ENCODE peak calls at places on chromosomes 7 and 10, in four cellular contexts. One of them, this sample, is unnamed.

GRCh38 chr10:7377614-7378248 is 33.1 kb downstream of the SFMBT2 start:
- DNase-seq in kidney glomerular epithelial cell: no peak
- DNase-seq in posterior cingulate gyrus: no peak
- DNase-seq in CD8-positive, alpha-beta T cell: no peak
- DNase-seq in this sample: no peak

GRCh38 chr10:44070282-44070681 is 314.6 kb downstream of the CXCL12 start:
- DNase-seq in kidney glomerular epithelial cell: no peak
- DNase-seq in posterior cingulate gyrus: peak; percentile 90
- DNase-seq in CD8-positive, alpha-beta T cell: no peak
- DNase-seq in this sample: no peak

GRCh38 chr7:35623381-35623780 is 71.6 kb downstream of the HERPUD2 start:
- DNase-seq in kidney glomerular epithelial cell: no peak
- DNase-seq in posterior cingulate gyrus: no peak
- DNase-seq in CD8-positive, alpha-beta T cell: no peak
- DNase-seq in this sample: no peak

GRCh38 chr10:49230004-49230403 is 41.8 kb upstream of the TMEM273 start:
- DNase-seq in kidney glomerular epithelial cell: no peak
- DNase-seq in posterior cingulate gyrus: no peak
- DNase-seq in CD8-positive, alpha-beta T cell: no peak
- DNase-seq in this sample: no peak

GRCh38 chr7:13742719-13743640 is 246.5 kb downstream of the ETV1 start:
- DNase-seq in kidney glomerular epithelial cell: peak; percentile 20
- DNase-seq in posterior cingulate gyrus: no peak
- DNase-seq in CD8-positive, alpha-beta T cell: no peak
- DNase-seq in this sample: peak; percentile 54

GRCh38 chr7:22884911-22885823 is 62.5 kb upstream of the TOMM7 start:
- DNase-seq in kidney glomerular epithelial cell: no peak
- DNase-seq in posterior cingulate gyrus: no peak
- DNase-seq in CD8-positive, alpha-beta T cell: no peak
- DNase-seq in this sample: no peak

GRCh38 chr10:129951251-129951808 is 12.7 kb downstream of the EBF3 start:
- DNase-seq in kidney glomerular epithelial cell: no peak
- DNase-seq in posterior cingulate gyrus: no peak
- DNase-seq in CD8-positive, alpha-beta T cell: no peak
- DNase-seq in this sample: no peak

GRCh38 chr10:119616879-119617580 is 20.3 kb upstream of the TIAL1 start:
- DNase-seq in kidney glomerular epithelial cell: no peak
- DNase-seq in posterior cingulate gyrus: no peak
- DNase-seq in CD8-positive, alpha-beta T cell: no peak
- DNase-seq in this sample: no peak

GRCh38 chr7:2782565-2782964 is 61.5 kb downstream of the GNA12 start:
- DNase-seq in kidney glomerular epithelial cell: no peak
- DNase-seq in posterior cingulate gyrus: no peak
- DNase-seq in CD8-positive, alpha-beta T cell: no peak
- DNase-seq in this sample: no peak

GRCh38 chr7:156237614-156238013 is 403.0 kb upstream of the RNF32 start:
- DNase-seq in kidney glomerular epithelial cell: no peak
- DNase-seq in posterior cingulate gyrus: no peak
- DNase-seq in CD8-positive, alpha-beta T cell: no peak
- DNase-seq in this sample: no peak

GRCh38 chr7:120684463-120684862 is 173.5 kb downstream of the TSPAN12 start:
- DNase-seq in kidney glomerular epithelial cell: no peak
- DNase-seq in posterior cingulate gyrus: peak; percentile 15
- DNase-seq in CD8-positive, alpha-beta T cell: no peak
- DNase-seq in this sample: no peak

GRCh38 chr7:154438571-154438970 is 386.4 kb downstream of the DPP6 start:
- DNase-seq in kidney glomerular epithelial cell: no peak
- DNase-seq in posterior cingulate gyrus: no peak
- DNase-seq in CD8-positive, alpha-beta T cell: no peak
- DNase-seq in this sample: no peak

GRCh38 chr10:31677198-31678138 is 251.2 kb downstream of the ARHGAP12 start:
- DNase-seq in kidney glomerular epithelial cell: no peak
- DNase-seq in posterior cingulate gyrus: no peak
- DNase-seq in CD8-positive, alpha-beta T cell: no peak
- DNase-seq in this sample: no peak

GRCh38 chr7:74059681-74060588 is 23.7 kb upstream of the LIMK1 start:
- DNase-seq in kidney glomerular epithelial cell: no peak
- DNase-seq in posterior cingulate gyrus: peak; percentile 86
- DNase-seq in CD8-positive, alpha-beta T cell: no peak
- DNase-seq in this sample: peak; percentile 60

GRCh38 chr7:134795231-134795630 is 15.8 kb downstream of the CALD1 start:
- DNase-seq in kidney glomerular epithelial cell: no peak
- DNase-seq in posterior cingulate gyrus: no peak
- DNase-seq in CD8-positive, alpha-beta T cell: no peak
- DNase-seq in this sample: no peak

GRCh38 chr10:88108115-88108610 is 244.7 kb downstream of the PTEN start:
- DNase-seq in kidney glomerular epithelial cell: no peak
- DNase-seq in posterior cingulate gyrus: no peak
- DNase-seq in CD8-positive, alpha-beta T cell: no peak
- DNase-seq in this sample: no peak

GRCh38 chr7:104923010-104923421 is 91.0 kb upstream of the KMT2E start:
- DNase-seq in kidney glomerular epithelial cell: peak; percentile 78
- DNase-seq in posterior cingulate gyrus: no peak
- DNase-seq in CD8-positive, alpha-beta T cell: peak; percentile 71
- DNase-seq in this sample: peak; percentile 92

GRCh38 chr7:141587304-141587703 is 36.1 kb downstream of the AGK start:
- DNase-seq in kidney glomerular epithelial cell: no peak
- DNase-seq in posterior cingulate gyrus: no peak
- DNase-seq in CD8-positive, alpha-beta T cell: no peak
- DNase-seq in this sample: no peak

GRCh38 chr10:124197301-124198148 is 104.1 kb upstream of the CHST15 start:
- DNase-seq in kidney glomerular epithelial cell: no peak
- DNase-seq in posterior cingulate gyrus: peak; percentile 92
- DNase-seq in CD8-positive, alpha-beta T cell: peak; percentile 25
- DNase-seq in this sample: no peak

GRCh38 chr10:103125323-103126267 is 67.5 kb downstream of the NT5C2 start:
- DNase-seq in kidney glomerular epithelial cell: no peak
- DNase-seq in posterior cingulate gyrus: no peak
- DNase-seq in CD8-positive, alpha-beta T cell: no peak
- DNase-seq in this sample: peak; percentile 66

GRCh38 chr10:96714031-96714590 is 6.2 kb downstream of the PIK3AP1 start:
- DNase-seq in kidney glomerular epithelial cell: no peak
- DNase-seq in posterior cingulate gyrus: no peak
- DNase-seq in CD8-positive, alpha-beta T cell: no peak
- DNase-seq in this sample: peak; percentile 49

GRCh38 chr7:117588352-117588794 is 108.5 kb downstream of the CFTR start:
- DNase-seq in kidney glomerular epithelial cell: peak; percentile 19
- DNase-seq in posterior cingulate gyrus: no peak
- DNase-seq in CD8-positive, alpha-beta T cell: no peak
- DNase-seq in this sample: no peak

GRCh38 chr7:22271311-22271710 is 85.6 kb downstream of the RAPGEF5 start:
- DNase-seq in kidney glomerular epithelial cell: no peak
- DNase-seq in posterior cingulate gyrus: no peak
- DNase-seq in CD8-positive, alpha-beta T cell: no peak
- DNase-seq in this sample: no peak

GRCh38 chr10:1841759-1842158 is 104.4 kb upstream of the ADARB2 start:
- DNase-seq in kidney glomerular epithelial cell: no peak
- DNase-seq in posterior cingulate gyrus: no peak
- DNase-seq in CD8-positive, alpha-beta T cell: no peak
- DNase-seq in this sample: no peak

GRCh38 chr7:7265676-7266075 is 83.3 kb downstream of the C1GALT1 start:
- DNase-seq in kidney glomerular epithelial cell: no peak
- DNase-seq in posterior cingulate gyrus: no peak
- DNase-seq in CD8-positive, alpha-beta T cell: no peak
- DNase-seq in this sample: no peak

GRCh38 chr7:135856356-135857144 is 107.9 kb upstream of the FAM180A start:
- DNase-seq in kidney glomerular epithelial cell: peak; percentile 40
- DNase-seq in posterior cingulate gyrus: no peak
- DNase-seq in CD8-positive, alpha-beta T cell: no peak
- DNase-seq in this sample: peak; percentile 32

GRCh38 chr10:18583575-18584270 is 67.7 kb downstream of the NSUN6 start:
- DNase-seq in kidney glomerular epithelial cell: no peak
- DNase-seq in posterior cingulate gyrus: no peak
- DNase-seq in CD8-positive, alpha-beta T cell: no peak
- DNase-seq in this sample: peak; percentile 21